ENCODE peak calls at places on chromosomes 16 and 17, in ten cellular contexts. L is AG20443; M is activated effector memory CD4-positive, alpha-beta T cell treated with Interleukin-2 at 50 U/mL for 16 hours; Z is progenitor cell of endocrine pancreas; S is AG09309; A is stimulated activated CD4-positive, alpha-beta T cell treated with anti-CD3 and anti-CD28 coated beads, Interleukin-15, amount 100 ng/mL, for 48 hours; D is T-helper 1 cell; Q is NCI-H1417; C is right lobe of liver; Y is ovary. I is an unnamed sample.
A peak's percentile ranks its signal among the peaks of the same experiment; 100 is the strongest.

GRCh38 chr16:56221995-56222394 is 30.7 kb downstream of the GNAO1 start:
- DNase-seq in L (no peak), M (no peak), Z (no peak), S (no peak), A (no peak), D (no peak), Q (no peak), C (no peak), Y (no peak), I (no peak)

GRCh38 chr16:50539822-50540710 is 8.1 kb upstream of the NKD1 start:
- DNase-seq in L (no peak), M (no peak), Z (no peak), S (no peak), A (no peak), D (no peak), Q (no peak), C (no peak), Y (no peak), I (no peak)

GRCh38 chr17:62808576-62808970 is 459 bp upstream of the MARCHF10 start:
- DNase-seq in L (no peak), M (no peak), Z (no peak), S (no peak), A (no peak), D (no peak), Q (no peak), C (no peak), Y (no peak), I (no peak)

GRCh38 chr16:31216552-31217530 is at the start of gene PYDC1:
- DNase-seq in L (no peak), M (no peak), Z (no peak), S (no peak), A (no peak), D (no peak), Q (no peak), C (peak; percentile 30), Y (no peak), I (no peak)

GRCh38 chr17:3603119-3603869 is 5.9 kb downstream of the TRPV1 start:
- DNase-seq in L (peak; percentile 79), M (no peak), Z (no peak), S (peak; percentile 37), A (no peak), D (no peak), Q (no peak), C (no peak), Y (no peak), I (no peak)

GRCh38 chr16:13238182-13238581 is 336.8 kb downstream of the SHISA9 start:
- DNase-seq in L (no peak), M (no peak), Z (no peak), S (no peak), A (no peak), D (no peak), Q (no peak), C (no peak), Y (no peak), I (no peak)

GRCh38 chr17:13106171-13106570 is 88.3 kb upstream of the ELAC2 start:
- DNase-seq in L (no peak), M (no peak), Z (no peak), S (no peak), A (no peak), D (no peak), Q (no peak), C (no peak), Y (no peak), I (no peak)

GRCh38 chr16:70375636-70376611 is 29.2 kb downstream of the DDX19A start:
- DNase-seq in L (no peak), M (no peak), Z (no peak), S (no peak), A (no peak), D (no peak), Q (no peak), C (no peak), Y (no peak), I (no peak)

GRCh38 chr16:19071811-19072777 is 4.7 kb downstream of the COQ7 start:
- DNase-seq in L (peak; percentile 65), M (peak; percentile 18), Z (peak; percentile 45), S (peak; percentile 16), A (peak; percentile 56), D (peak; percentile 12), Q (peak; percentile 1), C (peak; percentile 54), Y (peak; percentile 21), I (peak; percentile 77)

GRCh38 chr17:81398855-81399451 is 3.7 kb downstream of the BAHCC1 start:
- DNase-seq in L (no peak), M (no peak), Z (no peak), S (no peak), A (no peak), D (no peak), Q (no peak), C (no peak), Y (no peak), I (peak; percentile 60)

GRCh38 chr16:88298882-88299745 is 83.6 kb upstream of the ZNF469 start:
- DNase-seq in L (peak; percentile 72), M (no peak), Z (no peak), S (no peak), A (no peak), D (no peak), Q (no peak), C (peak; percentile 14), Y (no peak), I (no peak)

GRCh38 chr16:87834668-87835473 is 34.4 kb downstream of the SLC7A5 start:
- DNase-seq in L (no peak), M (no peak), Z (no peak), S (no peak), A (no peak), D (no peak), Q (no peak), C (no peak), Y (no peak), I (no peak)

GRCh38 chr17:45841883-45842525 is 2.7 kb upstream of the SPPL2C start:
- DNase-seq in L (no peak), M (no peak), Z (no peak), S (no peak), A (no peak), D (no peak), Q (peak; percentile 34), C (no peak), Y (no peak), I (no peak)

GRCh38 chr17:44917456-44917855 is 2.2 kb upstream of the GFAP start:
- DNase-seq in L (no peak), M (no peak), Z (no peak), S (no peak), A (no peak), D (no peak), Q (no peak), C (no peak), Y (no peak), I (no peak)

GRCh38 chr17:13160790-13161189 is 143.0 kb upstream of the ELAC2 start:
- DNase-seq in L (no peak), M (no peak), Z (no peak), S (no peak), A (no peak), D (no peak), Q (no peak), C (no peak), Y (no peak), I (no peak)

GRCh38 chr17:60167095-60167741 is 17.4 kb downstream of the CA4 start:
- DNase-seq in L (no peak), M (no peak), Z (no peak), S (no peak), A (no peak), D (no peak), Q (no peak), C (no peak), Y (no peak), I (no peak)

GRCh38 chr16:88287219-88287618 is 95.5 kb upstream of the ZNF469 start:
- DNase-seq in L (no peak), M (no peak), Z (no peak), S (no peak), A (no peak), D (no peak), Q (no peak), C (no peak), Y (no peak), I (peak; percentile 68)

GRCh38 chr16:4915226-4915761 is 21.7 kb downstream of the PPL start:
- DNase-seq in L (peak; percentile 77), M (no peak), Z (no peak), S (peak; percentile 87), A (no peak), D (no peak), Q (no peak), C (no peak), Y (no peak), I (no peak)

GRCh38 chr16:88478115-88478514 is 25.0 kb downstream of the ZFPM1 start:
- DNase-seq in L (no peak), M (peak; percentile 22), Z (no peak), S (no peak), A (no peak), D (no peak), Q (peak; percentile 10), C (no peak), Y (no peak), I (no peak)

GRCh38 chr16:56246051-56246817 is 54.9 kb downstream of the GNAO1 start:
- DNase-seq in L (no peak), M (no peak), Z (no peak), S (no peak), A (no peak), D (no peak), Q (no peak), C (peak; percentile 74), Y (no peak), I (no peak)

GRCh38 chr17:43974541-43975315 is 21.0 kb upstream of the PYY start:
- DNase-seq in L (no peak), M (no peak), Z (no peak), S (no peak), A (no peak), D (no peak), Q (no peak), C (no peak), Y (no peak), I (no peak)

GRCh38 chr16:84045001-84045817 is 2.6 kb upstream of the SLC38A8 start:
- DNase-seq in L (no peak), M (no peak), Z (no peak), S (no peak), A (no peak), D (no peak), Q (no peak), C (no peak), Y (no peak), I (no peak)

GRCh38 chr17:78745407-78746088 is 36.5 kb downstream of the CYTH1 start:
- DNase-seq in L (no peak), M (no peak), Z (no peak), S (no peak), A (no peak), D (no peak), Q (peak; percentile 18), C (no peak), Y (peak; percentile 37), I (peak; percentile 55)

I was measured in A549.